ENCODE peak calls at places on chromosomes 6 and 20, in eight cellular contexts. One of them, this sample, is unnamed.

GRCh38 chr20:54668271-54669053 is 193.1 kb downstream of the DOK5 start:
- DNase-seq in HCT116: no peak
- DNase-seq in hepatocyte: peak
- DNase-seq in heart left ventricle: no peak
- DNase-seq in ovary: no peak
- DNase-seq in Peyer's patch: peak
- DNase-seq in heart right ventricle: no peak
- DNase-seq in PC-9: no peak
- DNase-seq in this sample: peak

GRCh38 chr6:13630499-13630898 is 15.4 kb downstream of the NOL7 start:
- DNase-seq in HCT116: no peak
- DNase-seq in heart right ventricle: no peak
- DNase-seq in heart left ventricle: no peak
- DNase-seq in ovary: no peak
- DNase-seq in Peyer's patch: no peak
- DNase-seq in hepatocyte: no peak
- DNase-seq in PC-9: no peak
- DNase-seq in this sample: no peak

GRCh38 chr6:144745434-144745833 is 460.3 kb downstream of the UTRN start:
- DNase-seq in HCT116: no peak
- DNase-seq in hepatocyte: no peak
- DNase-seq in heart right ventricle: no peak
- DNase-seq in PC-9: no peak
- DNase-seq in Peyer's patch: no peak
- DNase-seq in heart left ventricle: no peak
- DNase-seq in ovary: no peak
- DNase-seq in this sample: no peak

GRCh38 chr20:19758888-19759331 is 852 bp downstream of the RIN2 start:
- DNase-seq in HCT116: no peak
- DNase-seq in ovary: peak
- DNase-seq in heart right ventricle: peak
- DNase-seq in heart left ventricle: peak
- DNase-seq in Peyer's patch: peak
- DNase-seq in hepatocyte: peak
- DNase-seq in PC-9: peak
- DNase-seq in this sample: no peak

GRCh38 chr6:109292983-109293586 is 89.2 kb downstream of the CD164 start:
- DNase-seq in heart left ventricle: no peak
- DNase-seq in Peyer's patch: no peak
- DNase-seq in HCT116: no peak
- DNase-seq in ovary: no peak
- DNase-seq in hepatocyte: no peak
- DNase-seq in heart right ventricle: no peak
- DNase-seq in PC-9: no peak
- DNase-seq in this sample: no peak

GRCh38 chr20:63957690-63958441 is 1.6 kb upstream of the UCKL1 start:
- DNase-seq in PC-9: peak
- DNase-seq in Peyer's patch: peak
- DNase-seq in HCT116: peak
- DNase-seq in heart left ventricle: peak
- DNase-seq in hepatocyte: peak
- DNase-seq in ovary: peak
- DNase-seq in heart right ventricle: no peak
- DNase-seq in this sample: no peak

GRCh38 chr6:111242452-111242851 is 155.1 kb downstream of the SLC16A10 start:
- DNase-seq in PC-9: peak
- DNase-seq in HCT116: no peak
- DNase-seq in ovary: no peak
- DNase-seq in heart left ventricle: no peak
- DNase-seq in Peyer's patch: no peak
- DNase-seq in heart right ventricle: no peak
- DNase-seq in hepatocyte: no peak
- DNase-seq in this sample: no peak

GRCh38 chr6:1482381-1483166 is 93.2 kb downstream of the FOXF2 start:
- DNase-seq in HCT116: peak
- DNase-seq in hepatocyte: no peak
- DNase-seq in ovary: no peak
- DNase-seq in heart left ventricle: no peak
- DNase-seq in Peyer's patch: no peak
- DNase-seq in heart right ventricle: no peak
- DNase-seq in PC-9: no peak
- DNase-seq in this sample: peak

GRCh38 chr6:118810420-118811027 is 83.4 kb upstream of the ASF1A start:
- DNase-seq in hepatocyte: no peak
- DNase-seq in HCT116: no peak
- DNase-seq in heart right ventricle: no peak
- DNase-seq in ovary: no peak
- DNase-seq in Peyer's patch: peak
- DNase-seq in heart left ventricle: no peak
- DNase-seq in PC-9: no peak
- DNase-seq in this sample: peak

GRCh38 chr6:162772466-162772865 is 44.7 kb downstream of the PACRG start:
- DNase-seq in ovary: no peak
- DNase-seq in Peyer's patch: no peak
- DNase-seq in hepatocyte: no peak
- DNase-seq in HCT116: no peak
- DNase-seq in heart left ventricle: no peak
- DNase-seq in heart right ventricle: no peak
- DNase-seq in PC-9: no peak
- DNase-seq in this sample: no peak

GRCh38 chr20:19995220-19995863 is 21.8 kb upstream of the NAA20 start:
- DNase-seq in ovary: no peak
- DNase-seq in HCT116: peak
- DNase-seq in heart right ventricle: no peak
- DNase-seq in hepatocyte: peak
- DNase-seq in Peyer's patch: peak
- DNase-seq in heart left ventricle: no peak
- DNase-seq in PC-9: no peak
- DNase-seq in this sample: peak

GRCh38 chr20:1952737-1953530 is 40.9 kb downstream of the PDYN start:
- DNase-seq in PC-9: no peak
- DNase-seq in hepatocyte: no peak
- DNase-seq in heart right ventricle: no peak
- DNase-seq in heart left ventricle: no peak
- DNase-seq in ovary: no peak
- DNase-seq in HCT116: no peak
- DNase-seq in Peyer's patch: no peak
- DNase-seq in this sample: no peak

GRCh38 chr6:29589423-29590048 is 4.6 kb downstream of the OR2H2 start:
- DNase-seq in heart left ventricle: no peak
- DNase-seq in PC-9: peak
- DNase-seq in HCT116: peak
- DNase-seq in ovary: no peak
- DNase-seq in Peyer's patch: peak
- DNase-seq in hepatocyte: peak
- DNase-seq in heart right ventricle: no peak
- DNase-seq in this sample: no peak

GRCh38 chr6:122265755-122266154 is 133.7 kb upstream of the HSF2 start:
- DNase-seq in hepatocyte: no peak
- DNase-seq in HCT116: no peak
- DNase-seq in heart left ventricle: no peak
- DNase-seq in Peyer's patch: no peak
- DNase-seq in ovary: no peak
- DNase-seq in heart right ventricle: no peak
- DNase-seq in PC-9: no peak
- DNase-seq in this sample: no peak

GRCh38 chr6:122258843-122259242 is 140.6 kb upstream of the HSF2 start:
- DNase-seq in HCT116: no peak
- DNase-seq in Peyer's patch: no peak
- DNase-seq in heart right ventricle: no peak
- DNase-seq in heart left ventricle: no peak
- DNase-seq in hepatocyte: no peak
- DNase-seq in PC-9: no peak
- DNase-seq in ovary: no peak
- DNase-seq in this sample: no peak

GRCh38 chr6:122268394-122268793 is 131.1 kb upstream of the HSF2 start:
- DNase-seq in heart right ventricle: no peak
- DNase-seq in HCT116: no peak
- DNase-seq in PC-9: no peak
- DNase-seq in ovary: no peak
- DNase-seq in hepatocyte: no peak
- DNase-seq in Peyer's patch: no peak
- DNase-seq in heart left ventricle: no peak
- DNase-seq in this sample: no peak

GRCh38 chr6:122264557-122264956 is 134.9 kb upstream of the HSF2 start:
- DNase-seq in ovary: no peak
- DNase-seq in heart left ventricle: no peak
- DNase-seq in HCT116: no peak
- DNase-seq in heart right ventricle: no peak
- DNase-seq in Peyer's patch: no peak
- DNase-seq in hepatocyte: no peak
- DNase-seq in PC-9: no peak
- DNase-seq in this sample: no peak
- H3K4me3 ChIP-seq in ovary: no peak
- H3K4me3 ChIP-seq in heart left ventricle: no peak
- H3K4me3 ChIP-seq in HCT116: no peak
- H3K4me3 ChIP-seq in heart right ventricle: no peak
- H3K4me3 ChIP-seq in Peyer's patch: no peak
- H3K4me3 ChIP-seq in hepatocyte: no peak
- H3K4me3 ChIP-seq in PC-9: no peak
- H3K4me3 ChIP-seq in this sample: no peak

GRCh38 chr20:9515761-9516657 is 1.6 kb downstream of the LAMP5 start:
- DNase-seq in Peyer's patch: no peak
- DNase-seq in hepatocyte: no peak
- DNase-seq in heart left ventricle: peak
- DNase-seq in HCT116: peak
- DNase-seq in heart right ventricle: no peak
- DNase-seq in ovary: no peak
- DNase-seq in PC-9: no peak
- DNase-seq in this sample: no peak

GRCh38 chr20:9516658-9516987 is 2.2 kb downstream of the LAMP5 start:
- DNase-seq in heart left ventricle: no peak
- DNase-seq in Peyer's patch: no peak
- DNase-seq in heart right ventricle: no peak
- DNase-seq in HCT116: no peak
- DNase-seq in hepatocyte: no peak
- DNase-seq in ovary: no peak
- DNase-seq in PC-9: no peak
- DNase-seq in this sample: no peak

GRCh38 chr20:9514461-9515210 is at the start of gene LAMP5:
- DNase-seq in heart right ventricle: peak
- DNase-seq in hepatocyte: peak
- DNase-seq in PC-9: no peak
- DNase-seq in heart left ventricle: no peak
- DNase-seq in ovary: no peak
- DNase-seq in HCT116: no peak
- DNase-seq in Peyer's patch: no peak
- DNase-seq in this sample: no peak

GRCh38 chr20:9515211-9515580 is 806 bp downstream of the LAMP5 start:
- DNase-seq in heart right ventricle: no peak
- DNase-seq in heart left ventricle: no peak
- DNase-seq in PC-9: no peak
- DNase-seq in HCT116: no peak
- DNase-seq in hepatocyte: no peak
- DNase-seq in Peyer's patch: no peak
- DNase-seq in ovary: no peak
- DNase-seq in this sample: no peak

DNA sequence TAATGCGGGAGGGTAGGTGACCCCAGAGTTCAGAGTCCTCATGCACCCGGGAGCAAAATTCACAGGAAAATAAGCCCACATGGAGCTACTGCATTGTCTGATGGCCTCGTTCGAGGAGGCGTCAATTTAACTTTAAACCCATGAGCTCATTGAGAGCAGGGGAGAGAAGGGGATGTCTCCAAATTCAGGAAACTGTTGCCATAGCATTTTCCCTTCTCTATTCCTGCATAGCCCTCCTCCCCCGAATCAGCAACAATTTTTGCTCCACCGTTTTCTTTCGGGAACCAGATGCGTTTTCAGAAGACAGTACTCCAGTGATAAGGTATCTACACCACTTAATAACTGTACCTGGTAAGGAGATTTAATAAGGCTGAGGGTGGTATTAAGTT is 324 bp upstream of the LAMP5 start:
- DNase-seq in Peyer's patch: no peak
- DNase-seq in ovary: no peak
- DNase-seq in HCT116: no peak
- DNase-seq in heart left ventricle: no peak
- DNase-seq in PC-9: no peak
- DNase-seq in hepatocyte: no peak
- DNase-seq in heart right ventricle: no peak
- DNase-seq in this sample: no peak
- TF ChIP-seq CTCF in Peyer's patch: no peak
- TF ChIP-seq CTCF in ovary: no peak
- TF ChIP-seq CTCF in HCT116: no peak
- TF ChIP-seq CTCF in heart left ventricle: no peak
- TF ChIP-seq CTCF in PC-9: no peak
- TF ChIP-seq CTCF in hepatocyte: no peak
- TF ChIP-seq CTCF in heart right ventricle: no peak
- TF ChIP-seq CTCF in this sample: no peak

GRCh38 chr6:33840064-33840926 is 36.5 kb upstream of the MLN start:
- DNase-seq in PC-9: peak
- DNase-seq in Peyer's patch: peak
- DNase-seq in hepatocyte: peak
- DNase-seq in heart right ventricle: no peak
- DNase-seq in ovary: no peak
- DNase-seq in heart left ventricle: no peak
- DNase-seq in HCT116: peak
- DNase-seq in this sample: peak
- H3K4me3 ChIP-seq in PC-9: no peak
- H3K4me3 ChIP-seq in Peyer's patch: no peak
- H3K4me3 ChIP-seq in hepatocyte: no peak
- H3K4me3 ChIP-seq in heart right ventricle: no peak
- H3K4me3 ChIP-seq in ovary: no peak
- H3K4me3 ChIP-seq in heart left ventricle: no peak
- H3K4me3 ChIP-seq in HCT116: peak
- H3K4me3 ChIP-seq in this sample: no peak

GRCh38 chr6:117706504-117706903 is 31.2 kb downstream of the NUS1 start:
- DNase-seq in heart right ventricle: no peak
- DNase-seq in Peyer's patch: no peak
- DNase-seq in hepatocyte: no peak
- DNase-seq in heart left ventricle: no peak
- DNase-seq in HCT116: no peak
- DNase-seq in PC-9: no peak
- DNase-seq in ovary: no peak
- DNase-seq in this sample: no peak

DNA sequence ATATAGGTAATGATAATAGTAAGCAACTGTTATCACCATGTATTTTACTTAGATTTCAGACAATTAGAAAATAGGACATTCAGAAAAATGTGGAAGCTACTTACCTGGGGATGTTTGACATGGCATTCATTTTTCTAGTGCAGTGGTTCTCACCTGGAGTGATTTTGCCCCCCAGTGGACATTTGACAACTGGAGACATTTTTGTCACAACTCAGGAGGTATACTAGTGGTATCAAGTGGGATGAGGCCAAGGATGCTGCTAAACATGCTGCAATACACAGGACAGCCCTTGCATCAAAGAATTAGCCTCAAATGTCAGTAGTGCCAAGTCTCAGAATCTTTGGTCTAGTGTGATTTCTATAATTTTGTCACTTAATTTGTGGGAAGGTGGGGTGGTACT is 36.1 kb downstream of the NUS1 start:
- DNase-seq in hepatocyte: no peak
- DNase-seq in heart left ventricle: no peak
- DNase-seq in HCT116: no peak
- DNase-seq in ovary: no peak
- DNase-seq in heart right ventricle: no peak
- DNase-seq in PC-9: no peak
- DNase-seq in Peyer's patch: no peak
- DNase-seq in this sample: no peak
- TF ChIP-seq CTCF in hepatocyte: no peak
- TF ChIP-seq CTCF in heart left ventricle: no peak
- TF ChIP-seq CTCF in HCT116: no peak
- TF ChIP-seq CTCF in ovary: no peak
- TF ChIP-seq CTCF in heart right ventricle: no peak
- TF ChIP-seq CTCF in PC-9: no peak
- TF ChIP-seq CTCF in Peyer's patch: no peak
- TF ChIP-seq CTCF in this sample: peak

GRCh38 chr6:42104095-42104806 is 38.2 kb downstream of the C6orf132 start:
- DNase-seq in ovary: peak
- DNase-seq in HCT116: no peak
- DNase-seq in Peyer's patch: peak
- DNase-seq in heart right ventricle: peak
- DNase-seq in heart left ventricle: peak
- DNase-seq in hepatocyte: peak
- DNase-seq in PC-9: no peak
- DNase-seq in this sample: peak
- H3K4me3 ChIP-seq in ovary: peak
- H3K4me3 ChIP-seq in HCT116: no peak
- H3K4me3 ChIP-seq in Peyer's patch: peak
- H3K4me3 ChIP-seq in heart right ventricle: peak
- H3K4me3 ChIP-seq in heart left ventricle: peak
- H3K4me3 ChIP-seq in hepatocyte: no peak
- H3K4me3 ChIP-seq in PC-9: no peak
- H3K4me3 ChIP-seq in this sample: peak

This sample was measured in GM12864.